ENCODE peak calls at places on chromosomes 7 and 10, in nine cellular contexts. D, N, Q, Y, H, G, E, I and A are unnamed samples.

GRCh38 chr7:137513091-137513490 is 169.6 kb upstream of the PTN start:
- DNase-seq in N (no peak), Q (no peak), I (no peak), D (no peak), Y (no peak), H (no peak), G (no peak), E (no peak), A (no peak)

GRCh38 chr7:159048656-159049055 is 96.0 kb downstream of the VIPR2 start:
- DNase-seq in D (no peak), N (no peak), I (no peak), Y (no peak), Q (no peak), H (no peak), G (no peak), E (no peak), A (no peak)

GRCh38 chr10:69649771-69650550 is 19.9 kb downstream of the FAM241B start:
- DNase-seq in D (no peak), G (no peak), H (no peak), I (no peak), E (no peak), Q (no peak), Y (no peak), N (no peak), A (no peak)

GRCh38 chr10:123929791-123930190 is 38.2 kb upstream of the CPXM2 start:
- DNase-seq in H (no peak), Q (no peak), D (no peak), Y (no peak), E (no peak), G (no peak), N (no peak), I (no peak), A (no peak)

GRCh38 chr10:117677239-117677638 is 134.7 kb downstream of the EMX2 start:
- DNase-seq in Y (no peak), D (no peak), I (no peak), G (no peak), H (no peak), N (no peak), Q (no peak), E (no peak), A (no peak)

GRCh38 chr10:127928021-127928806 is 21.3 kb downstream of the PTPRE start:
- DNase-seq in D (no peak), E (no peak), Y (no peak), Q (no peak), G (peak), N (no peak), I (peak), H (peak), A (peak)

GRCh38 chr7:139018910-139019309 is 16.9 kb downstream of the ZC3HAV1L start:
- DNase-seq in I (no peak), N (no peak), E (no peak), G (no peak), Q (no peak), Y (no peak), H (no peak), D (no peak), A (no peak)

GRCh38 chr10:118062798-118063238 is 16.1 kb upstream of the RAB11FIP2 start:
- DNase-seq in H (no peak), N (no peak), D (no peak), Q (no peak), I (no peak), E (no peak), G (no peak), Y (no peak), A (no peak)

GRCh38 chr10:132932461-132933307 is 9.7 kb downstream of the CFAP46 start:
- DNase-seq in E (no peak), N (no peak), I (no peak), H (no peak), G (no peak), D (no peak), Q (no peak), Y (no peak), A (no peak)

GRCh38 chr7:9149499-9150082 is 716.2 kb downstream of the NXPH1 start:
- DNase-seq in E (no peak), Y (no peak), D (peak), G (no peak), Q (no peak), H (no peak), I (no peak), N (no peak), A (no peak)

GRCh38 chr10:17585001-17585400 is 32.2 kb downstream of the HACD1 start:
- DNase-seq in E (no peak), I (no peak), G (no peak), Y (no peak), Q (no peak), N (no peak), D (no peak), H (no peak), A (no peak)

GRCh38 chr10:68897336-68897741 is 3.8 kb upstream of the DDX50 start:
- DNase-seq in E (no peak), Y (peak), D (peak), Q (no peak), I (peak), N (no peak), H (peak), G (peak), A (peak)

GRCh38 chr7:128137096-128137655 is 103.9 kb upstream of the LEP start:
- DNase-seq in Y (no peak), E (no peak), D (peak), I (peak), H (no peak), G (no peak), N (no peak), Q (no peak), A (no peak)

GRCh38 chr10:123573236-123574147 is 92.7 kb upstream of the GPR26 start:
- DNase-seq in E (no peak), G (no peak), D (peak), H (peak), N (no peak), I (peak), Q (peak), Y (peak), A (peak)

GRCh38 chr10:16566202-16566805 is 44.6 kb upstream of the C1QL3 start:
- DNase-seq in G (no peak), N (no peak), Q (no peak), Y (no peak), I (no peak), D (no peak), E (no peak), H (no peak), A (no peak)

GRCh38 chr10:71726673-71727428 is 7.3 kb upstream of the C10orf105 start:
- DNase-seq in D (no peak), N (no peak), G (no peak), Y (no peak), E (no peak), I (no peak), Q (no peak), H (no peak), A (no peak)

GRCh38 chr10:124436191-124436638 is 13.6 kb downstream of the NKX1-2 start:
- DNase-seq in I (no peak), N (no peak), E (no peak), H (peak), Q (no peak), D (peak), Y (no peak), G (no peak), A (no peak)

GRCh38 chr7:132537451-132537850 is 38.8 kb downstream of the PLXNA4 start:
- DNase-seq in N (no peak), Q (no peak), I (no peak), H (no peak), D (no peak), Y (no peak), G (no peak), E (no peak), A (no peak)

GRCh38 chr7:100914879-100915442 is 19.3 kb upstream of the ACHE start:
- DNase-seq in D (peak), Q (no peak), E (no peak), H (no peak), G (no peak), I (no peak), Y (no peak), N (no peak), A (peak)

GRCh38 chr7:106462365-106462859 is 177.6 kb upstream of the NAMPT start:
- DNase-seq in N (no peak), Y (no peak), D (peak), E (no peak), G (peak), Q (no peak), I (peak), H (peak), A (peak)

GRCh38 chr10:69883256-69883655 is 81.5 kb downstream of the COL13A1 start:
- DNase-seq in D (peak), G (no peak), N (no peak), E (no peak), I (no peak), Q (no peak), H (no peak), Y (no peak), A (no peak)

GRCh38 chr7:28662236-28662635 is 249.9 kb downstream of the CREB5 start:
- DNase-seq in N (no peak), E (no peak), Y (no peak), Q (no peak), H (no peak), G (no peak), D (no peak), I (no peak), A (no peak)

GRCh38 chr7:2934211-2934731 is 90.2 kb upstream of the GNA12 start:
- DNase-seq in Y (no peak), I (peak), D (peak), N (no peak), G (no peak), H (peak), E (no peak), Q (no peak), A (peak)

GRCh38 chr10:131214521-131215244 is 96.8 kb downstream of the TCERG1L start:
- DNase-seq in E (no peak), H (no peak), Y (no peak), G (no peak), Q (no peak), N (no peak), I (no peak), D (no peak), A (no peak)

GRCh38 chr10:49484501-49485230 is 54.3 kb downstream of the ERCC6 start:
- DNase-seq in Q (no peak), D (no peak), E (no peak), G (no peak), I (peak), H (peak), N (no peak), Y (no peak), A (no peak)

GRCh38 chr7:44637788-44638594 is 31.6 kb downstream of the OGDH start:
- DNase-seq in N (no peak), Q (no peak), G (peak), E (peak), Y (no peak), D (peak), I (peak), H (peak), A (peak)

GRCh38 chr10:29723704-29724103 is 88.9 kb upstream of the SVIL start:
- DNase-seq in Y (no peak), H (no peak), G (no peak), N (no peak), D (no peak), Q (no peak), I (peak), E (no peak), A (no peak)

GRCh38 chr10:129877773-129878371 is 86.2 kb downstream of the EBF3 start:
- DNase-seq in Y (peak), N (no peak), I (peak), H (no peak), D (peak), G (no peak), Q (no peak), E (no peak), A (no peak)